ENCODE peak calls at places on chromosomes 1 and 21, in eight cellular contexts. C is A549, Y is GM12878, W is pancreas, Z is OCI-LY7, L is BJ, X is astrocyte, M is left lung. O is an unnamed sample.

GRCh38 chr1:86621286-86621685 is 74.4 kb downstream of the CLCA4 start:
- DNase-seq in L (no peak), M (no peak), Y (no peak), X (no peak), C (no peak), Z (peak; percentile 14), W (no peak), O (no peak)

GRCh38 chr1:24908591-24909259 is 21.4 kb downstream of the RUNX3 start:
- DNase-seq in M (no peak), W (peak; percentile 11), X (no peak), C (no peak), Y (no peak), Z (no peak), L (no peak), O (no peak)

GRCh38 chr1:23376890-23377811 is 7.5 kb upstream of the ZNF436 start:
- DNase-seq in C (peak; percentile 77), L (peak; percentile 79), Z (no peak), M (no peak), W (no peak), X (peak; percentile 90), Y (no peak), O (no peak)

GRCh38 chr1:94362466-94363058 is 55.6 kb upstream of the ABCD3 start:
- DNase-seq in Z (no peak), L (no peak), M (no peak), Y (no peak), W (no peak), C (no peak), X (peak; percentile 26), O (no peak)

GRCh38 chr1:25889470-25889869 is 14.0 kb upstream of the PAQR7 start:
- DNase-seq in Y (no peak), M (no peak), X (no peak), Z (no peak), W (no peak), C (no peak), L (no peak), O (no peak)

GRCh38 chr1:12031039-12031980 is 12.0 kb downstream of the MIIP start:
- DNase-seq in C (peak; percentile 45), Y (no peak), W (no peak), Z (peak; percentile 63), L (no peak), M (no peak), X (no peak), O (no peak)

GRCh38 chr1:160097911-160098851 is at the start of gene IGSF8:
- DNase-seq in X (peak; percentile 57), L (no peak), M (peak; percentile 93), Y (peak; percentile 44), C (peak; percentile 78), W (peak; percentile 97), Z (peak; percentile 93), O (peak; percentile 33)

GRCh38 chr1:211932581-211933010 is 102.0 kb upstream of the LPGAT1 start:
- DNase-seq in Z (no peak), C (no peak), W (no peak), X (no peak), M (no peak), L (no peak), Y (no peak), O (no peak)

GRCh38 chr21:44835647-44835973 is 17.7 kb upstream of the SUMO3 start:
- DNase-seq in W (no peak), X (no peak), M (peak; percentile 10), Z (no peak), Y (no peak), L (no peak), C (no peak), O (no peak)

GRCh38 chr1:156052862-156053769 is 482 bp downstream of the UBQLN4 start:
- DNase-seq in M (peak; percentile 68), C (peak; percentile 86), W (peak; percentile 86), Y (no peak), Z (peak; percentile 78), X (peak; percentile 54), L (no peak), O (no peak)

GRCh38 chr1:156053770-156054499 is at the start of gene UBQLN4:
- DNase-seq in C (peak; percentile 84), W (peak; percentile 96), L (no peak), Y (no peak), Z (peak; percentile 91), X (peak; percentile 68), M (peak; percentile 91), O (no peak)

GRCh38 chr1:156055649-156056048 is 1.1 kb downstream of the LAMTOR2 start:
- DNase-seq in W (no peak), C (no peak), Z (peak; percentile 23), Y (no peak), L (no peak), M (no peak), X (no peak), O (no peak)

GRCh38 chr1:156055343-156055645 is 712 bp downstream of the LAMTOR2 start:
- DNase-seq in Z (no peak), C (no peak), M (no peak), W (no peak), X (no peak), L (no peak), Y (no peak), O (no peak)

GRCh38 chr1:156054500-156055342 is at the start of gene LAMTOR2:
- DNase-seq in Y (peak; percentile 83), L (peak; percentile 77), W (peak; percentile 98), M (peak; percentile 98), Z (peak; percentile 97), X (peak; percentile 84), C (peak; percentile 98), O (peak; percentile 80)
- TF ChIP-seq CTCF in Y (no peak), L (no peak), W (no peak), M (no peak), Z (no peak), X (no peak), C (no peak), O (no peak)

GRCh38 chr1:14598498-14599172 is at the start of gene KAZN:
- DNase-seq in X (no peak), M (no peak), C (no peak), Y (no peak), W (peak; percentile 70), L (no peak), Z (no peak), O (no peak)
- H3K4me3 ChIP-seq in X (peak within 1 kb of the TSS; percentile 52), M (peak within 1 kb of the TSS; percentile 41), C (peak within 1 kb of the TSS; percentile 35), Y (peak within 1 kb of the TSS; percentile 49), W (peak within 1 kb of the TSS; percentile 15), L (no peak within 1 kb of the TSS), Z (peak within 1 kb of the TSS; percentile 54), O (no peak within 1 kb of the TSS)

DNA sequence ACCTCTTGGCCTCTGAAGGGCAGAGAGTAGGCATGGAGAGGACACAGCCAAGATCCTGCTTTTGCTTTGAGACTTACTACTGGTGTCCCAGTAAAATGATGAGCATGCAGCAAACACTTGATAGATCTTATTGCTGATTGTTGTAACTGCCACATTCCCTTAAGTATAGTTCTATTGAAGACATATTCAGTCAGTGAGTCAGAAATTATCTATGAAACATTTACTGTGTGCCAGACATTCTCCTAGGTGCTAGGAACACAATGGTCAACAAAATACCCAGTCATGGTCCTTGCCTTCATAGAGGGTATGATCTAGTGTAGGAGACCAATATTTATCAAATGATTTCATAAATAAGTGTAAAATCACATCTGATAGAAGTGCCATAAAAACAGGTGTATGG is 13.6 kb downstream of the STYXL2 start:
- DNase-seq in C (no peak), Z (no peak), W (no peak), L (no peak), Y (no peak), X (peak; percentile 48), M (no peak), O (no peak)
- TF ChIP-seq CTCF in C (no peak), Z (no peak), W (no peak), L (no peak), Y (no peak), X (no peak), M (no peak), O (no peak)

GRCh38 chr1:31576201-31576669 is at the start of gene TINAGL1:
- DNase-seq in C (no peak), X (no peak), Y (no peak), W (peak; percentile 81), M (peak; percentile 63), L (no peak), Z (no peak), O (no peak)
- H3K4me3 ChIP-seq in C (no peak within 1 kb of the TSS), X (peak within 1 kb of the TSS; percentile 24), Y (no peak within 1 kb of the TSS), W (peak within 1 kb of the TSS; percentile 19), M (peak within 1 kb of the TSS; percentile 54), L (peak within 1 kb of the TSS; percentile 50), Z (no peak within 1 kb of the TSS), O (no peak within 1 kb of the TSS)

O was measured in AG04450.